ENCODE peak calls at places on chromosome 15, in eight cellular contexts. One of them, this sample, is unnamed.

GRCh38 chr15:65421360-65422215 is 1.2 kb downstream of the IGDCC4 start:
- DNase-seq in HCT116: no peak
- DNase-seq in NCI-H460: no peak
- DNase-seq in central memory CD4-positive, alpha-beta T cell: no peak
- DNase-seq in T-cell: no peak
- DNase-seq in NCI-H524: peak
- DNase-seq in EH: peak
- DNase-seq in HEK293T: peak
- DNase-seq in this sample: peak

GRCh38 chr15:40776537-40777141 is 6.9 kb downstream of the C15orf62 start:
- DNase-seq in T-cell: peak
- DNase-seq in HCT116: no peak
- DNase-seq in central memory CD4-positive, alpha-beta T cell: no peak
- DNase-seq in EH: peak
- DNase-seq in HEK293T: no peak
- DNase-seq in NCI-H524: no peak
- DNase-seq in NCI-H460: no peak
- DNase-seq in this sample: no peak

GRCh38 chr15:100340721-100341661 is 784 bp downstream of the ADAMTS17 start:
- DNase-seq in central memory CD4-positive, alpha-beta T cell: no peak
- DNase-seq in HEK293T: peak
- DNase-seq in HCT116: no peak
- DNase-seq in EH: no peak
- DNase-seq in NCI-H524: peak
- DNase-seq in NCI-H460: no peak
- DNase-seq in T-cell: no peak
- DNase-seq in this sample: no peak

GRCh38 chr15:74175271-74176191 is 2.0 kb downstream of the ISLR start:
- DNase-seq in NCI-H524: no peak
- DNase-seq in central memory CD4-positive, alpha-beta T cell: no peak
- DNase-seq in T-cell: no peak
- DNase-seq in NCI-H460: no peak
- DNase-seq in HEK293T: no peak
- DNase-seq in EH: no peak
- DNase-seq in HCT116: no peak
- DNase-seq in this sample: no peak

GRCh38 chr15:87871738-87872315 is 384.7 kb downstream of the NTRK3 start:
- DNase-seq in NCI-H524: no peak
- DNase-seq in central memory CD4-positive, alpha-beta T cell: no peak
- DNase-seq in EH: peak
- DNase-seq in T-cell: no peak
- DNase-seq in HEK293T: no peak
- DNase-seq in NCI-H460: no peak
- DNase-seq in HCT116: no peak
- DNase-seq in this sample: no peak

GRCh38 chr15:82950295-82950694 is 2.2 kb downstream of the HOMER2 start:
- DNase-seq in NCI-H460: no peak
- DNase-seq in HCT116: no peak
- DNase-seq in T-cell: no peak
- DNase-seq in EH: no peak
- DNase-seq in HEK293T: no peak
- DNase-seq in NCI-H524: no peak
- DNase-seq in central memory CD4-positive, alpha-beta T cell: no peak
- DNase-seq in this sample: no peak

GRCh38 chr15:31150732-31151212 is 49.2 kb upstream of the TRPM1 start:
- DNase-seq in NCI-H460: no peak
- DNase-seq in EH: no peak
- DNase-seq in NCI-H524: no peak
- DNase-seq in central memory CD4-positive, alpha-beta T cell: no peak
- DNase-seq in HCT116: no peak
- DNase-seq in HEK293T: no peak
- DNase-seq in T-cell: no peak
- DNase-seq in this sample: peak

GRCh38 chr15:95290376-95290973 is 1040.0 kb upstream of the NR2F2 start:
- DNase-seq in EH: no peak
- DNase-seq in HCT116: no peak
- DNase-seq in NCI-H524: no peak
- DNase-seq in NCI-H460: no peak
- DNase-seq in HEK293T: no peak
- DNase-seq in T-cell: no peak
- DNase-seq in central memory CD4-positive, alpha-beta T cell: no peak
- DNase-seq in this sample: no peak

GRCh38 chr15:73239564-73240208 is 129.1 kb downstream of the HCN4 start:
- DNase-seq in central memory CD4-positive, alpha-beta T cell: no peak
- DNase-seq in NCI-H460: no peak
- DNase-seq in HEK293T: no peak
- DNase-seq in NCI-H524: peak
- DNase-seq in EH: peak
- DNase-seq in HCT116: no peak
- DNase-seq in T-cell: no peak
- DNase-seq in this sample: peak

GRCh38 chr15:67884514-67885225 is 44.8 kb upstream of the RNU6-1 start:
- DNase-seq in HEK293T: peak
- DNase-seq in HCT116: no peak
- DNase-seq in NCI-H524: peak
- DNase-seq in central memory CD4-positive, alpha-beta T cell: peak
- DNase-seq in NCI-H460: peak
- DNase-seq in T-cell: peak
- DNase-seq in EH: peak
- DNase-seq in this sample: peak

GRCh38 chr15:71679223-71680078 is 130.9 kb upstream of the NR2E3 start:
- DNase-seq in HEK293T: no peak
- DNase-seq in EH: peak
- DNase-seq in central memory CD4-positive, alpha-beta T cell: no peak
- DNase-seq in NCI-H524: no peak
- DNase-seq in HCT116: no peak
- DNase-seq in T-cell: no peak
- DNase-seq in NCI-H460: no peak
- DNase-seq in this sample: no peak

GRCh38 chr15:68431037-68431791 is 749 bp downstream of the ITGA11 start:
- DNase-seq in NCI-H460: no peak
- DNase-seq in central memory CD4-positive, alpha-beta T cell: no peak
- DNase-seq in EH: peak
- DNase-seq in HCT116: no peak
- DNase-seq in HEK293T: no peak
- DNase-seq in NCI-H524: peak
- DNase-seq in T-cell: no peak
- DNase-seq in this sample: peak

GRCh38 chr15:101827257-101827656 is 15.3 kb downstream of the OR4F15 start:
- DNase-seq in NCI-H524: no peak
- DNase-seq in HCT116: no peak
- DNase-seq in HEK293T: no peak
- DNase-seq in EH: peak
- DNase-seq in central memory CD4-positive, alpha-beta T cell: no peak
- DNase-seq in NCI-H460: no peak
- DNase-seq in T-cell: no peak
- DNase-seq in this sample: no peak

GRCh38 chr15:85031944-85032587 is 50.4 kb downstream of the PDE8A start:
- DNase-seq in EH: no peak
- DNase-seq in HEK293T: no peak
- DNase-seq in NCI-H524: no peak
- DNase-seq in NCI-H460: no peak
- DNase-seq in central memory CD4-positive, alpha-beta T cell: no peak
- DNase-seq in HCT116: no peak
- DNase-seq in T-cell: no peak
- DNase-seq in this sample: no peak

GRCh38 chr15:69508659-69509058 is 56.0 kb downstream of the RPLP1 start:
- DNase-seq in HEK293T: no peak
- DNase-seq in T-cell: no peak
- DNase-seq in NCI-H524: no peak
- DNase-seq in EH: no peak
- DNase-seq in HCT116: no peak
- DNase-seq in central memory CD4-positive, alpha-beta T cell: no peak
- DNase-seq in NCI-H460: no peak
- DNase-seq in this sample: no peak

GRCh38 chr15:79408041-79408440 is 24.1 kb upstream of the MINAR1 start:
- DNase-seq in HCT116: no peak
- DNase-seq in central memory CD4-positive, alpha-beta T cell: no peak
- DNase-seq in T-cell: no peak
- DNase-seq in HEK293T: no peak
- DNase-seq in NCI-H524: no peak
- DNase-seq in EH: peak
- DNase-seq in NCI-H460: no peak
- DNase-seq in this sample: no peak

GRCh38 chr15:35060591-35060990 is 24.5 kb downstream of the NANOGP8 start:
- DNase-seq in HEK293T: no peak
- DNase-seq in NCI-H460: no peak
- DNase-seq in HCT116: no peak
- DNase-seq in EH: peak
- DNase-seq in NCI-H524: no peak
- DNase-seq in T-cell: no peak
- DNase-seq in central memory CD4-positive, alpha-beta T cell: no peak
- DNase-seq in this sample: no peak

GRCh38 chr15:75650908-75651809 is 3.4 kb downstream of the SNX33 start:
- DNase-seq in central memory CD4-positive, alpha-beta T cell: no peak
- DNase-seq in HCT116: no peak
- DNase-seq in T-cell: no peak
- DNase-seq in HEK293T: no peak
- DNase-seq in NCI-H524: peak
- DNase-seq in EH: peak
- DNase-seq in NCI-H460: no peak
- DNase-seq in this sample: no peak

GRCh38 chr15:33737687-33738606 is 230.3 kb upstream of the CHRM5 start:
- DNase-seq in T-cell: no peak
- DNase-seq in EH: peak
- DNase-seq in HCT116: peak
- DNase-seq in HEK293T: peak
- DNase-seq in NCI-H460: peak
- DNase-seq in NCI-H524: peak
- DNase-seq in central memory CD4-positive, alpha-beta T cell: no peak
- DNase-seq in this sample: peak

This sample was measured in NCI-H526.